ENCODE peak calls at places on chromosome 19, in seven cellular contexts. One of them, this sample, is unnamed.
A peak's percentile ranks its signal among the peaks of the same experiment; 100 is the strongest.

GRCh38 chr19:32567486-32567885 is 13.5 kb upstream of the PDCD5 start:
- DNase-seq in Peyer's patch: no peak
- DNase-seq in HL-60: no peak
- DNase-seq in stomach: no peak
- DNase-seq in transverse colon: no peak
- DNase-seq in tibial nerve: no peak
- DNase-seq in heart left ventricle: no peak
- DNase-seq in this sample: no peak

GRCh38 chr19:36674201-36674600 is 7.6 kb upstream of the ZNF461 start:
- DNase-seq in stomach: no peak
- DNase-seq in HL-60: no peak
- DNase-seq in heart left ventricle: no peak
- DNase-seq in Peyer's patch: no peak
- DNase-seq in tibial nerve: no peak
- DNase-seq in transverse colon: no peak
- DNase-seq in this sample: no peak

GRCh38 chr19:33064117-33064777 is 441 bp downstream of the RHPN2 start:
- DNase-seq in HL-60: no peak
- DNase-seq in Peyer's patch: no peak
- DNase-seq in tibial nerve: no peak
- DNase-seq in transverse colon: peak; percentile 64
- DNase-seq in heart left ventricle: no peak
- DNase-seq in stomach: peak; percentile 71
- DNase-seq in this sample: peak; percentile 41

GRCh38 chr19:2700660-2701360 is 1.7 kb downstream of the GNG7 start:
- DNase-seq in transverse colon: no peak
- DNase-seq in heart left ventricle: no peak
- DNase-seq in stomach: no peak
- DNase-seq in HL-60: no peak
- DNase-seq in tibial nerve: no peak
- DNase-seq in Peyer's patch: no peak
- DNase-seq in this sample: no peak

GRCh38 chr19:31263317-31263716 is 85.9 kb downstream of the TSHZ3 start:
- DNase-seq in tibial nerve: no peak
- DNase-seq in Peyer's patch: no peak
- DNase-seq in HL-60: no peak
- DNase-seq in heart left ventricle: no peak
- DNase-seq in transverse colon: no peak
- DNase-seq in stomach: peak; percentile 1
- DNase-seq in this sample: no peak

GRCh38 chr19:1631557-1632100 is 20.8 kb downstream of the TCF3 start:
- DNase-seq in heart left ventricle: no peak
- DNase-seq in Peyer's patch: no peak
- DNase-seq in stomach: no peak
- DNase-seq in HL-60: no peak
- DNase-seq in transverse colon: no peak
- DNase-seq in tibial nerve: no peak
- DNase-seq in this sample: no peak

GRCh38 chr19:8192227-8192820 is 16.8 kb upstream of the CERS4 start:
- DNase-seq in HL-60: no peak
- DNase-seq in stomach: no peak
- DNase-seq in Peyer's patch: peak; percentile 55
- DNase-seq in tibial nerve: no peak
- DNase-seq in heart left ventricle: no peak
- DNase-seq in transverse colon: no peak
- DNase-seq in this sample: no peak

GRCh38 chr19:16518061-16518460 is 21.9 kb downstream of the C19orf44 start:
- DNase-seq in transverse colon: no peak
- DNase-seq in heart left ventricle: no peak
- DNase-seq in tibial nerve: no peak
- DNase-seq in stomach: no peak
- DNase-seq in Peyer's patch: no peak
- DNase-seq in HL-60: no peak
- DNase-seq in this sample: no peak

GRCh38 chr19:17706750-17707181 is 12.5 kb upstream of the MAP1S start:
- DNase-seq in transverse colon: no peak
- DNase-seq in Peyer's patch: no peak
- DNase-seq in heart left ventricle: no peak
- DNase-seq in HL-60: no peak
- DNase-seq in stomach: no peak
- DNase-seq in tibial nerve: no peak
- DNase-seq in this sample: peak; percentile 12

GRCh38 chr19:18392417-18392816 is 5.0 kb downstream of the LRRC25 start:
- DNase-seq in tibial nerve: peak; percentile 36
- DNase-seq in heart left ventricle: peak; percentile 29
- DNase-seq in Peyer's patch: peak; percentile 44
- DNase-seq in stomach: peak; percentile 86
- DNase-seq in transverse colon: peak; percentile 59
- DNase-seq in HL-60: peak; percentile 89
- DNase-seq in this sample: peak; percentile 14

GRCh38 chr19:19651076-19651475 is 7.6 kb upstream of the GMIP start:
- DNase-seq in transverse colon: no peak
- DNase-seq in HL-60: peak; percentile 69
- DNase-seq in Peyer's patch: no peak
- DNase-seq in stomach: no peak
- DNase-seq in tibial nerve: no peak
- DNase-seq in heart left ventricle: peak; percentile 53
- DNase-seq in this sample: peak; percentile 50
- H3K27ac ChIP-seq in transverse colon: no peak overlapping the region
- H3K27ac ChIP-seq in HL-60: peak overlapping the region; percentile 48
- H3K27ac ChIP-seq in Peyer's patch: no peak overlapping the region
- H3K27ac ChIP-seq in stomach: no peak overlapping the region
- H3K27ac ChIP-seq in tibial nerve: no peak overlapping the region
- H3K27ac ChIP-seq in heart left ventricle: no peak overlapping the region
- H3K27ac ChIP-seq in this sample: peak overlapping the region; percentile 70

DNA sequence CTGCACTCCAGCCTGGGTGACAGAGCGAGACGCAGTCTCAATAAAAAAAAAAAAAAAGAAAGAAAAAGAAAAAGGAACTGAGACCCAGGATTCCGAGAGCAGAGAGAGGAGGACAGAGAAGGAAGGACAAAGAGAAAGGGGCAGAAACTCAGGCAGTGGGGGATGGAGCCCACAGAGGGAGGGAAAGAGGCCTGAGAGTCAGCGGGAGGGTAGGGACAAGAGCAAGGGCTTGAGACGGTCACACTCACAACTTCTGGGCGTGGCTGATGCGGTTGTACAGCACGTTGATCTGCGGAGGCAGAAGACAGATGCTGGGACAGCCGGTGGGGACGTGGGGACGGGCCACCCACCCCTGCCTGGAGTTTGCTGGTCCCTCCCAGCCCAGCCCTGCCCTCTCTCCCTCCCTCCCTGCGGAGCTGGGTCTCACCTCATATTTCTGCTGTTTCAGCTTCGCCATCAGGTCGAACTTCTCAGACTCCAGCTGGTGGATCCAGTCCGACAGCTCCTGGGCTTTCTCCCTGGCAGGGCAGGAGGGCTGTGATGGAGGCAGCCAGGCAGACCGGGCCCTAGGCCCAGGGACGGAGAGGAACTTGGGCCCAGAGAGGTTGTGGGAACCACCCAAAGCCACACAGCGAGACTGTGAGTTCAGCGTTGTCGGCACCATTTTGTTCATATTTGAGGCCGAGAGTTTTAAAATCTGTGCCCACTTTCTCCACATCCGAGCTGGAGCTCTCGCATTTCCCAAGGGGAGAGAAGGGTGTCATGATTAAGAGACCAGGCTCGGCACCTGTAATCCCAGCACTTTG is 15.2 kb downstream of the TNNT1 start:
- DNase-seq in HL-60: no peak
- DNase-seq in Peyer's patch: no peak
- DNase-seq in stomach: no peak
- DNase-seq in transverse colon: no peak
- DNase-seq in tibial nerve: no peak
- DNase-seq in heart left ventricle: no peak
- DNase-seq in this sample: no peak
- H3K27ac ChIP-seq in HL-60: no peak overlapping the region
- H3K27ac ChIP-seq in Peyer's patch: no peak overlapping the region
- H3K27ac ChIP-seq in stomach: no peak overlapping the region
- H3K27ac ChIP-seq in transverse colon: no peak overlapping the region
- H3K27ac ChIP-seq in tibial nerve: no peak overlapping the region
- H3K27ac ChIP-seq in heart left ventricle: no peak overlapping the region
- H3K27ac ChIP-seq in this sample: no peak overlapping the region

GRCh38 chr19:6236310-6237291 is 43.2 kb downstream of the MLLT1 start:
- DNase-seq in heart left ventricle: no peak
- DNase-seq in stomach: peak; percentile 99
- DNase-seq in HL-60: no peak
- DNase-seq in transverse colon: peak; percentile 71
- DNase-seq in tibial nerve: no peak
- DNase-seq in Peyer's patch: no peak
- DNase-seq in this sample: no peak
- H3K27ac ChIP-seq in heart left ventricle: peak overlapping the region; percentile 59
- H3K27ac ChIP-seq in stomach: peak overlapping the region; percentile 76
- H3K27ac ChIP-seq in HL-60: no peak overlapping the region
- H3K27ac ChIP-seq in transverse colon: no peak overlapping the region
- H3K27ac ChIP-seq in tibial nerve: peak overlapping the region; percentile 76
- H3K27ac ChIP-seq in Peyer's patch: no peak overlapping the region
- H3K27ac ChIP-seq in this sample: no peak overlapping the region

GRCh38 chr19:15431396-15432017 is 12.7 kb upstream of the AKAP8L start:
- DNase-seq in transverse colon: no peak
- DNase-seq in heart left ventricle: no peak
- DNase-seq in tibial nerve: no peak
- DNase-seq in HL-60: no peak
- DNase-seq in stomach: no peak
- DNase-seq in Peyer's patch: no peak
- DNase-seq in this sample: no peak
- H3K27ac ChIP-seq in transverse colon: peak overlapping the region; percentile 76
- H3K27ac ChIP-seq in heart left ventricle: peak overlapping the region; percentile 78
- H3K27ac ChIP-seq in tibial nerve: peak overlapping the region; percentile 78
- H3K27ac ChIP-seq in HL-60: peak overlapping the region; percentile 88
- H3K27ac ChIP-seq in stomach: peak overlapping the region; percentile 85
- H3K27ac ChIP-seq in Peyer's patch: peak overlapping the region; percentile 62
- H3K27ac ChIP-seq in this sample: peak overlapping the region; percentile 51

GRCh38 chr19:46847528-46847927 is 3.1 kb downstream of the AP2S1 start:
- DNase-seq in heart left ventricle: no peak
- DNase-seq in tibial nerve: no peak
- DNase-seq in HL-60: no peak
- DNase-seq in transverse colon: no peak
- DNase-seq in stomach: no peak
- DNase-seq in Peyer's patch: no peak
- DNase-seq in this sample: no peak
- H3K27ac ChIP-seq in heart left ventricle: no peak overlapping the region
- H3K27ac ChIP-seq in tibial nerve: no peak overlapping the region
- H3K27ac ChIP-seq in HL-60: no peak overlapping the region
- H3K27ac ChIP-seq in transverse colon: no peak overlapping the region
- H3K27ac ChIP-seq in stomach: no peak overlapping the region
- H3K27ac ChIP-seq in Peyer's patch: no peak overlapping the region
- H3K27ac ChIP-seq in this sample: no peak overlapping the region

GRCh38 chr19:40663712-40664692 is 26.4 kb downstream of the NUMBL start:
- DNase-seq in HL-60: no peak
- DNase-seq in transverse colon: no peak
- DNase-seq in stomach: no peak
- DNase-seq in Peyer's patch: peak; percentile 40
- DNase-seq in tibial nerve: no peak
- DNase-seq in heart left ventricle: peak; percentile 33
- DNase-seq in this sample: peak; percentile 62

GRCh38 chr19:40662925-40663711 is 27.3 kb downstream of the NUMBL start:
- DNase-seq in Peyer's patch: peak; percentile 94
- DNase-seq in transverse colon: peak; percentile 94
- DNase-seq in tibial nerve: peak; percentile 90
- DNase-seq in heart left ventricle: peak; percentile 93
- DNase-seq in HL-60: peak; percentile 82
- DNase-seq in stomach: peak; percentile 94
- DNase-seq in this sample: peak; percentile 77

GRCh38 chr19:40668991-40669614 is 21.3 kb downstream of the NUMBL start:
- DNase-seq in heart left ventricle: no peak
- DNase-seq in Peyer's patch: no peak
- DNase-seq in tibial nerve: no peak
- DNase-seq in HL-60: no peak
- DNase-seq in transverse colon: no peak
- DNase-seq in stomach: no peak
- DNase-seq in this sample: no peak

GRCh38 chr19:40667602-40668001 is 22.8 kb downstream of the NUMBL start:
- DNase-seq in tibial nerve: no peak
- DNase-seq in heart left ventricle: no peak
- DNase-seq in HL-60: no peak
- DNase-seq in transverse colon: no peak
- DNase-seq in stomach: no peak
- DNase-seq in Peyer's patch: no peak
- DNase-seq in this sample: no peak

GRCh38 chr19:40666803-40667438 is 23.5 kb downstream of the NUMBL start:
- DNase-seq in HL-60: no peak
- DNase-seq in stomach: no peak
- DNase-seq in Peyer's patch: no peak
- DNase-seq in tibial nerve: no peak
- DNase-seq in transverse colon: no peak
- DNase-seq in heart left ventricle: no peak
- DNase-seq in this sample: no peak
- H3K27ac ChIP-seq in HL-60: no peak overlapping the region
- H3K27ac ChIP-seq in stomach: peak overlapping the region; percentile 93
- H3K27ac ChIP-seq in Peyer's patch: no peak overlapping the region
- H3K27ac ChIP-seq in tibial nerve: peak overlapping the region; percentile 91
- H3K27ac ChIP-seq in transverse colon: no peak overlapping the region
- H3K27ac ChIP-seq in heart left ventricle: no peak overlapping the region
- H3K27ac ChIP-seq in this sample: no peak overlapping the region

This sample was measured in substantia nigra.